ENCODE peak calls at places on chromosomes 16 and 17, in nine cellular contexts. X is GM23338, F is esophagus muscularis mucosa, B is upper lobe of left lung, W is vagina, P is SK-N-MC, I is Panc1, O is breast epithelium, Q is H1. L is an unnamed sample.

GRCh38 chr16:57711993-57712392 is 17.4 kb downstream of the DRC7 start:
- DNase-seq in X (no peak), F (no peak), B (no peak), W (no peak), P (no peak), I (no peak), O (no peak), Q (no peak), L (no peak)

GRCh38 chr16:87806246-87806607 is 40.4 kb upstream of the KLHDC4 start:
- DNase-seq in X (no peak), F (no peak), B (no peak), W (no peak), P (no peak), I (no peak), O (no peak), Q (no peak), L (peak)

GRCh38 chr16:8668138-8668537 is 6.3 kb upstream of the ABAT start:
- DNase-seq in X (no peak), F (no peak), B (no peak), W (no peak), P (no peak), I (no peak), O (no peak), Q (no peak), L (no peak)

GRCh38 chr17:14101976-14102375 is 32.7 kb downstream of the COX10 start:
- DNase-seq in X (no peak), F (no peak), B (no peak), W (no peak), P (no peak), I (no peak), O (no peak), Q (no peak), L (no peak)

GRCh38 chr17:46815474-46816353 is 2.8 kb downstream of the WNT3 start:
- DNase-seq in X (no peak), F (no peak), B (no peak), W (no peak), P (no peak), I (no peak), O (no peak), Q (no peak), L (no peak)

GRCh38 chr16:85246473-85246872 is 134.2 kb upstream of the CIBAR2 start:
- DNase-seq in X (no peak), F (no peak), B (no peak), W (no peak), P (no peak), I (no peak), O (no peak), Q (no peak), L (no peak)

GRCh38 chr16:89565506-89566372 is 5.3 kb downstream of the RPL13 start:
- DNase-seq in X (peak), F (no peak), B (no peak), W (no peak), P (no peak), I (no peak), O (peak), Q (no peak), L (peak)

GRCh38 chr16:67942200-67942509 is 1.8 kb downstream of the LCAT start:
- DNase-seq in X (peak), F (no peak), B (no peak), W (no peak), P (no peak), I (no peak), O (no peak), Q (peak), L (no peak)

GRCh38 chr17:33291248-33292183 is 1.6 kb downstream of the ASIC2 start:
- DNase-seq in X (peak), F (no peak), B (peak), W (no peak), P (no peak), I (no peak), O (no peak), Q (peak), L (no peak)

GRCh38 chr16:89549007-89549700 is 11.3 kb upstream of the RPL13 start:
- DNase-seq in X (no peak), F (no peak), B (no peak), W (no peak), P (no peak), I (no peak), O (no peak), Q (no peak), L (no peak)

GRCh38 chr16:59021751-59022150 is 287.6 kb upstream of the GOT2 start:
- DNase-seq in X (no peak), F (no peak), B (no peak), W (no peak), P (no peak), I (no peak), O (no peak), Q (no peak), L (no peak)

GRCh38 chr17:10270258-10270657 is 71.9 kb upstream of the GAS7 start:
- DNase-seq in X (no peak), F (no peak), B (no peak), W (no peak), P (no peak), I (no peak), O (no peak), Q (no peak), L (no peak)

GRCh38 chr17:11412653-11413052 is 171.6 kb downstream of the SHISA6 start:
- DNase-seq in X (no peak), F (no peak), B (no peak), W (no peak), P (no peak), I (no peak), O (no peak), Q (no peak), L (no peak)

GRCh38 chr16:55222436-55222835 is 101.6 kb upstream of the IRX6 start:
- DNase-seq in X (no peak), F (peak), B (no peak), W (peak), P (no peak), I (no peak), O (no peak), Q (no peak), L (no peak)

GRCh38 chr17:7929158-7930029 is at the start of gene KCNAB3:
- DNase-seq in X (peak), F (no peak), B (peak), W (no peak), P (no peak), I (no peak), O (no peak), Q (no peak), L (no peak)

GRCh38 chr17:16286947-16287562 is 66.2 kb downstream of the CENPV start:
- DNase-seq in X (peak), F (no peak), B (peak), W (no peak), P (no peak), I (peak), O (no peak), Q (no peak), L (no peak)

GRCh38 chr17:61457226-61457983 is 5.2 kb downstream of the TBX4 start:
- DNase-seq in X (peak), F (no peak), B (peak), W (peak), P (no peak), I (no peak), O (no peak), Q (no peak), L (no peak)

GRCh38 chr16:80899804-80900592 is 95.6 kb upstream of the CDYL2 start:
- DNase-seq in X (no peak), F (no peak), B (peak), W (no peak), P (no peak), I (no peak), O (peak), Q (no peak), L (peak)

GRCh38 chr16:22369221-22369811 is 5.1 kb downstream of the CDR2 start:
- DNase-seq in X (no peak), F (no peak), B (no peak), W (no peak), P (no peak), I (peak), O (no peak), Q (no peak), L (no peak)

GRCh38 chr17:42553866-42554249 is 1.1 kb downstream of the HSD17B1 start:
- DNase-seq in X (no peak), F (no peak), B (peak), W (no peak), P (no peak), I (no peak), O (no peak), Q (no peak), L (peak)

GRCh38 chr17:17682293-17682736 is 1.1 kb downstream of the RAI1 start:
- DNase-seq in X (no peak), F (no peak), B (peak), W (no peak), P (no peak), I (no peak), O (no peak), Q (no peak), L (peak)

GRCh38 chr17:27975146-27976011 is 67.1 kb upstream of the NLK start:
- DNase-seq in X (no peak), F (no peak), B (no peak), W (no peak), P (no peak), I (no peak), O (no peak), Q (no peak), L (no peak)

GRCh38 chr16:89557230-89557935 is 3.1 kb upstream of the RPL13 start:
- DNase-seq in X (peak), F (no peak), B (no peak), W (no peak), P (no peak), I (no peak), O (peak), Q (no peak), L (peak)

GRCh38 chr16:83899272-83899897 is 470 bp downstream of the MLYCD start:
- DNase-seq in X (peak), F (no peak), B (peak), W (no peak), P (no peak), I (no peak), O (no peak), Q (no peak), L (peak)

GRCh38 chr16:26453215-26453614 is 613.5 kb upstream of the C16orf82 start:
- DNase-seq in X (peak), F (no peak), B (no peak), W (no peak), P (no peak), I (no peak), O (no peak), Q (no peak), L (no peak)

GRCh38 chr16:1494129-1494640 is 1.0 kb downstream of the TELO2 start:
- DNase-seq in X (peak), F (no peak), B (peak), W (no peak), P (no peak), I (no peak), O (no peak), Q (peak), L (peak)

GRCh38 chr17:44149750-44150329 is 8.1 kb downstream of the HROB start:
- DNase-seq in X (no peak), F (no peak), B (no peak), W (no peak), P (no peak), I (no peak), O (no peak), Q (no peak), L (no peak)

GRCh38 chr17:48586355-48586924 is 3.6 kb downstream of the HOXB3 start:
- DNase-seq in X (no peak), F (no peak), B (peak), W (no peak), P (no peak), I (no peak), O (no peak), Q (no peak), L (no peak)

GRCh38 chr16:66899945-66900688 is 18.6 kb downstream of the CDH16 start:
- DNase-seq in X (peak), F (no peak), B (no peak), W (no peak), P (no peak), I (no peak), O (no peak), Q (no peak), L (peak)

GRCh38 chr17:67054608-67055007 is 10.3 kb downstream of the CACNG1 start:
- DNase-seq in X (no peak), F (no peak), B (no peak), W (no peak), P (no peak), I (no peak), O (no peak), Q (no peak), L (no peak)

GRCh38 chr17:43599835-43600234 is 53.7 kb upstream of the ETV4 start:
- DNase-seq in X (no peak), F (no peak), B (no peak), W (no peak), P (no peak), I (no peak), O (no peak), Q (no peak), L (no peak)

GRCh38 chr17:81859906-81860755 is at the start of gene P4HB:
- DNase-seq in X (no peak), F (no peak), B (peak), W (no peak), P (no peak), I (no peak), O (no peak), Q (no peak), L (no peak)

GRCh38 chr17:81863123-81863675 is 2.9 kb upstream of the P4HB start:
- DNase-seq in X (no peak), F (no peak), B (no peak), W (no peak), P (no peak), I (no peak), O (no peak), Q (no peak), L (no peak)

GRCh38 chr17:81860756-81861568 is 627 bp upstream of the P4HB start:
- DNase-seq in X (peak), F (peak), B (peak), W (peak), P (peak), I (peak), O (peak), Q (peak), L (peak)

GRCh38 chr17:81858170-81858966 is 2.0 kb downstream of the P4HB start:
- DNase-seq in X (no peak), F (no peak), B (peak), W (no peak), P (no peak), I (no peak), O (no peak), Q (no peak), L (no peak)

GRCh38 chr17:81858967-81859905 is 1.1 kb downstream of the P4HB start:
- DNase-seq in X (no peak), F (no peak), B (no peak), W (no peak), P (no peak), I (no peak), O (no peak), Q (no peak), L (no peak)
- TF ChIP-seq POLR2AphosphoS5 in X (no peak), F (no peak), B (no peak), W (no peak), P (no peak), I (no peak), O (no peak), Q (no peak), L (no peak)

GRCh38 chr17:82845163-82845807 is 5.5 kb upstream of the ZNF750 start:
- DNase-seq in X (no peak), F (no peak), B (no peak), W (no peak), P (no peak), I (no peak), O (no peak), Q (no peak), L (no peak)
- H3K4me3 ChIP-seq in X (no peak), F (peak), B (peak), W (no peak), P (no peak), I (no peak), O (peak), Q (no peak), L (peak)

GRCh38 chr16:71402674-71403073 is 39.2 kb downstream of the TLE7 start:
- DNase-seq in X (no peak), F (no peak), B (no peak), W (no peak), P (no peak), I (no peak), O (no peak), Q (no peak), L (no peak)

GRCh38 chr16:71404364-71404763 is 37.5 kb downstream of the TLE7 start:
- DNase-seq in X (no peak), F (no peak), B (no peak), W (no peak), P (no peak), I (no peak), O (no peak), Q (no peak), L (no peak)

GRCh38 chr16:71396589-71396988 is 38.1 kb downstream of the CALB2 start:
- DNase-seq in X (no peak), F (no peak), B (no peak), W (no peak), P (no peak), I (no peak), O (no peak), Q (no peak), L (no peak)

GRCh38 chr16:71401988-71402387 is 39.9 kb downstream of the TLE7 start:
- DNase-seq in X (no peak), F (no peak), B (no peak), W (no peak), P (no peak), I (no peak), O (no peak), Q (no peak), L (no peak)

DNA sequence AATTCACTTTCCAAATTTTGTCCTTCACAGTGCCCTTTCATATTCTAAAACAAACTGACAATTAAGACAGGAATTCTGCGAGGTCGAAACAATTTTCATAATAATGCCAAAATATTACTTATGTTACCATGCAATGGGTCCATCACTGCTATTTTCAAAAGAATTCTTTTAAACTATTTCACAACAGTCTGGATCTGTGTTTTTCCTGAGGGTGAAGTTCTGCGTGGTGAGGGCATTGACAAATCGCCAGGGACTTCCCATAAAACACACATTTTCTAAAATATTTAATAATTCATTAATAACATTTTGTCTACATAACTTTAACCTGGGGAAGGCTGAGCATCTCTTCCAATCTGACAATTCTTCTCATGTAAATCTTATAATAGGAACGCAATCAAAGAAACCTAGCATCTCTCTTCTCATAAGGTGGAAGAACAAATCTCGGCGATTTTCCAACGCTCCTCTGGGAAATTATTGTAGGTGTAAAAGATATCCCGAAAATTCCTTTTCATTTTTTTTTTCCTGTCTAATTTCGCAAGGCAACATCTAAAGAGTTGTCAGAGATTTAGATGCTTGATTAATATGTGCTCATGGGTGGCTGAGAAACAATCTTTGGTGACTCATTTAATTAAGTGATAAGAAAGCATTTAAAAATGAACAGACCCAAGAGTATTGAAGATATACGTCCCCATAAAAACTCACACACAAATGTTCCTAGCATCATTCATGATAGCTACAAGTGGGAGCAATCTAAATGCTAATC is 41.5 kb downstream of the CALB2 start:
- DNase-seq in X (no peak), F (no peak), B (no peak), W (no peak), P (no peak), I (no peak), O (no peak), Q (no peak), L (no peak)
- TF ChIP-seq POLR2AphosphoS5 in X (no peak), F (no peak), B (no peak), W (no peak), P (no peak), I (no peak), O (no peak), Q (no peak), L (no peak)

GRCh38 chr16:73037845-73038570 is 9.9 kb downstream of the ZFHX3 start:
- DNase-seq in X (no peak), F (no peak), B (no peak), W (no peak), P (no peak), I (no peak), O (peak), Q (no peak), L (no peak)

GRCh38 chr16:73042807-73043206 is 5.1 kb downstream of the ZFHX3 start:
- DNase-seq in X (no peak), F (no peak), B (no peak), W (no peak), P (no peak), I (no peak), O (no peak), Q (no peak), L (no peak)

GRCh38 chr16:73041644-73042043 is 6.3 kb downstream of the ZFHX3 start:
- DNase-seq in X (no peak), F (no peak), B (no peak), W (no peak), P (no peak), I (no peak), O (no peak), Q (no peak), L (no peak)

GRCh38 chr16:73040136-73040535 is 7.8 kb downstream of the ZFHX3 start:
- DNase-seq in X (peak), F (no peak), B (no peak), W (no peak), P (no peak), I (no peak), O (peak), Q (no peak), L (no peak)

GRCh38 chr16:73040735-73041402 is 7.1 kb downstream of the ZFHX3 start:
- DNase-seq in X (no peak), F (no peak), B (no peak), W (no peak), P (no peak), I (no peak), O (no peak), Q (no peak), L (no peak)
- H3K4me3 ChIP-seq in X (peak), F (no peak), B (no peak), W (no peak), P (no peak), I (no peak), O (no peak), Q (no peak), L (no peak)

GRCh38 chr16:4734063-4734729 is at the start of the genes ANKS3 and DNAAF8:
- DNase-seq in X (peak), F (peak), B (peak), W (no peak), P (peak), I (peak), O (peak), Q (peak), L (peak)

GRCh38 chr16:4736546-4736945 is 2.2 kb downstream of the DNAAF8 start:
- DNase-seq in X (no peak), F (no peak), B (no peak), W (no peak), P (no peak), I (no peak), O (no peak), Q (no peak), L (no peak)

GRCh38 chr16:4733211-4733742 is 794 bp downstream of the ANKS3 start:
- DNase-seq in X (no peak), F (no peak), B (no peak), W (no peak), P (no peak), I (no peak), O (no peak), Q (no peak), L (no peak)

GRCh38 chr16:4733747-4734062 is 366 bp downstream of the ANKS3 start:
- DNase-seq in X (no peak), F (no peak), B (no peak), W (no peak), P (no peak), I (no peak), O (no peak), Q (no peak), L (no peak)

DNA sequence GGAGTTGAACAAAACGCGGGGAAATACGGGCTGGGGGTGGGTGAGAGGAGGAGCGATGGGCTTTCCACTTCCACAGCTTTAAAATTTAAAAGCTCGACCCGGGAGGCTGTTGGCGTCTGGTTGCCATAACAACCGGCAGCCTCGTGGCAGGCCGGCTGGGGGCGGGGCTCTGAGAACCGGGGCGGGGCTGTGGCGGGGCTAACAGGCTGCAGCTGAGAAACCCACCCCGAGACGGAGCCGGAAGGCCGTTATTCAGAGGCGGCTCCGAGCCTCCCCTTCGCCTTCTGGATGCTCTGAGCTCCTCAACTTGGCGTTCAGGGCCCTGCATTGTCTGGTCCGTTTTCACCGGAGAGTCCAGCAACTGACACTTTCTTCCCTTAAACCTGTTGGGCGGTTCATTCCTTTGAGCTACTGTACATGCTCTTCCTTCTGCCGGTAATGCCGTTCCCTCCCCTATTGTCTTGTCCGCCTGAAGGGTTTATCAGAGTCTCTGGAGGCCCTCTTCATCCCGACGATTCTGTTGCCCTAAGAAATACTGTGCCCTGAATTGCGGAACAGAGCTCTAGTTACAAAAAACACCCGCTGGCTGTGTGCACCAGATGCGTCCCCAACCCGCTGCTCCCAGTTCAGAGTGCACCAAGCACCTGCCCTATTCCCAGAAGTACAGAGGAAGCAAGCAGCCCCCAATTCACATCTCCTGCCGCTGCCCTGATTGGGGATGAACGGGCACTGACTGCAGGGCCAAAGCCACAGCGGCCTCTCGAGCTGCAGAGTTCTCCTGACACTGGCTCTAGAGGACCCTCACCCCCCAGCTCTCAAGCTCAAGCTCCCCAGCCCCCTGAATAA is 616 bp downstream of the DNAAF8 start:
- DNase-seq in X (peak), F (peak), B (peak), W (no peak), P (peak), I (peak), O (peak), Q (no peak), L (peak)
- TF ChIP-seq POLR2AphosphoS5 in X (peak), F (no peak), B (no peak), W (no peak), P (peak), I (peak), O (no peak), Q (no peak), L (peak)

GRCh38 chr17:38557395-38557794 is 48.4 kb downstream of the SRCIN1 start:
- DNase-seq in X (no peak), F (no peak), B (no peak), W (no peak), P (no peak), I (no peak), O (no peak), Q (no peak), L (no peak)
- H3K4me3 ChIP-seq in X (peak), F (no peak), B (no peak), W (peak), P (peak), I (no peak), O (no peak), Q (no peak), L (no peak)

L was measured in stomach.